ENCODE peak calls at places on chromosomes 2 and 18, in five cellular contexts. M, P, V, O and X are unnamed samples.

GRCh38 chr2:161090401-161090800 is 69.8 kb upstream of the TANK start:
- DNase-seq in P (no peak), O (no peak), M (no peak), V (no peak), X (no peak)

GRCh38 chr2:5980351-5981054 is 288.3 kb downstream of the SOX11 start:
- DNase-seq in V (no peak), O (no peak), P (no peak), M (no peak), X (no peak)

GRCh38 chr2:121777699-121778058 is 22.2 kb downstream of the TSN start:
- DNase-seq in M (no peak), P (peak; percentile 8), V (no peak), O (peak; percentile 38), X (no peak)

GRCh38 chr2:154698238-154698788 is at the start of gene KCNJ3:
- DNase-seq in M (no peak), P (no peak), O (no peak), V (no peak), X (no peak)

GRCh38 chr2:120847700-120848321 is 112.1 kb downstream of the GLI2 start:
- DNase-seq in P (no peak), O (no peak), M (no peak), V (no peak), X (peak; percentile 10)

GRCh38 chr2:105287692-105288091 is 41.8 kb downstream of the TGFBRAP1 start:
- DNase-seq in P (peak; percentile 18), M (no peak), O (peak; percentile 35), V (no peak), X (no peak)

GRCh38 chr2:144516981-144517824 is 2.7 kb downstream of the ZEB2 start:
- DNase-seq in O (peak; percentile 97), V (no peak), M (no peak), P (peak; percentile 93), X (peak; percentile 86)

GRCh38 chr2:235217814-235218213 is 266.0 kb downstream of the SH3BP4 start:
- DNase-seq in P (no peak), O (peak; percentile 28), V (no peak), M (no peak), X (no peak)

GRCh38 chr2:54634564-54635511 is 88.6 kb upstream of the EML6 start:
- DNase-seq in O (peak; percentile 88), M (no peak), P (peak; percentile 26), V (no peak), X (peak; percentile 96)

GRCh38 chr2:200756618-200757321 is 54.9 kb upstream of the BZW1 start:
- DNase-seq in O (peak; percentile 90), M (no peak), V (no peak), P (peak; percentile 80), X (peak; percentile 57)

GRCh38 chr18:13252696-13253410 is 34.3 kb downstream of the LDLRAD4 start:
- DNase-seq in M (no peak), V (no peak), O (no peak), P (no peak), X (peak; percentile 24)

GRCh38 chr2:226868331-226868730 is 32.5 kb downstream of the RHBDD1 start:
- DNase-seq in M (no peak), O (no peak), P (no peak), V (no peak), X (no peak)

GRCh38 chr18:11937874-11938478 is 29.9 kb upstream of the MPPE1 start:
- DNase-seq in M (peak; percentile 56), V (peak; percentile 57), P (peak; percentile 52), O (peak; percentile 65), X (peak; percentile 57)

GRCh38 chr2:127014224-127014623 is 92.7 kb downstream of the BIN1 start:
- DNase-seq in P (no peak), M (no peak), V (no peak), O (no peak), X (no peak)

GRCh38 chr2:234426616-234427015 is 70.3 kb downstream of the ARL4C start:
- DNase-seq in O (no peak), M (no peak), P (no peak), V (no peak), X (no peak)

GRCh38 chr2:195364015-195364965 is 292.7 kb upstream of the SLC39A10 start:
- DNase-seq in O (peak; percentile 49), M (no peak), V (no peak), P (peak; percentile 14), X (peak; percentile 81)

GRCh38 chr2:74924463-74925265 is 33.8 kb upstream of the POLE4 start:
- DNase-seq in O (no peak), V (no peak), P (no peak), M (no peak), X (no peak)

GRCh38 chr2:9941196-9941995 is 10.1 kb upstream of the GRHL1 start:
- DNase-seq in O (peak; percentile 86), P (peak; percentile 60), V (no peak), M (no peak), X (peak; percentile 69)

GRCh38 chr18:36757081-36757480 is 71.7 kb downstream of the TPGS2 start:
- DNase-seq in P (peak; percentile 66), M (no peak), V (no peak), O (peak; percentile 79), X (no peak)

GRCh38 chr2:62034715-62035114 is 129.2 kb downstream of the COMMD1 start:
- DNase-seq in P (no peak), M (no peak), O (no peak), V (no peak), X (no peak)

GRCh38 chr2:216578325-216578724 is 54.9 kb upstream of the IGFBP2 start:
- DNase-seq in O (peak; percentile 68), V (no peak), M (no peak), P (peak; percentile 45), X (no peak)

GRCh38 chr18:8341481-8342230 is 267.6 kb upstream of the RAB12 start:
- DNase-seq in V (no peak), O (peak; percentile 92), M (no peak), P (peak; percentile 30), X (peak; percentile 97)